ENCODE peak calls at places on chromosomes 7 and 10, in ten cellular contexts. H, N, Z, I, Y, J, L, D, V and U are unnamed samples.
A peak's percentile ranks its signal among the peaks of the same experiment; 100 is the strongest.

GRCh38 chr10:43093423-43094090 is 16.7 kb downstream of the RET start:
- DNase-seq in H (no peak), N (no peak), Z (peak; percentile 44), I (peak; percentile 25), Y (peak; percentile 42), J (no peak), L (no peak), D (no peak), V (peak; percentile 24), U (no peak)

GRCh38 chr7:129786825-129787563 is 165.8 kb downstream of the UBE2H start:
- DNase-seq in H (no peak), N (no peak), Z (peak; percentile 65), I (no peak), Y (peak; percentile 59), J (no peak), L (no peak), D (no peak), V (no peak), U (no peak)

GRCh38 chr10:127012769-127013152 is 107.5 kb downstream of the DOCK1 start:
- DNase-seq in H (no peak), N (peak; percentile 96), Z (peak; percentile 49), I (peak; percentile 91), Y (no peak), J (peak; percentile 88), L (no peak), D (peak; percentile 29), V (no peak), U (peak; percentile 79)

GRCh38 chr10:128050937-128051336 is 75.3 kb downstream of the MKI67 start:
- DNase-seq in H (no peak), N (peak; percentile 52), Z (no peak), I (no peak), Y (no peak), J (no peak), L (no peak), D (peak; percentile 43), V (no peak), U (peak; percentile 38)

GRCh38 chr10:93061594-93062498 is 1.2 kb downstream of the CYP26C1 start:
- DNase-seq in H (no peak), N (no peak), Z (no peak), I (no peak), Y (no peak), J (no peak), L (no peak), D (peak; percentile 33), V (no peak), U (no peak)

GRCh38 chr10:5575482-5576153 is 50.9 kb downstream of the CALML3 start:
- DNase-seq in H (no peak), N (no peak), Z (no peak), I (no peak), Y (no peak), J (peak; percentile 51), L (peak; percentile 49), D (peak; percentile 60), V (no peak), U (peak; percentile 49)

GRCh38 chr7:85150624-85151023 is 36.2 kb downstream of the SEMA3D start:
- DNase-seq in H (no peak), N (no peak), Z (no peak), I (no peak), Y (no peak), J (no peak), L (no peak), D (no peak), V (no peak), U (no peak)

GRCh38 chr7:179209-179681 is 13.1 kb upstream of the FAM20C start:
- DNase-seq in H (no peak), N (no peak), Z (no peak), I (no peak), Y (no peak), J (no peak), L (no peak), D (no peak), V (no peak), U (no peak)

GRCh38 chr7:91313113-91313512 is 48.9 kb downstream of the FZD1 start:
- DNase-seq in H (no peak), N (no peak), Z (no peak), I (no peak), Y (no peak), J (no peak), L (no peak), D (no peak), V (no peak), U (no peak)

GRCh38 chr7:105787071-105787470 is 89.3 kb downstream of the ATXN7L1 start:
- DNase-seq in H (no peak), N (peak; percentile 87), Z (no peak), I (no peak), Y (no peak), J (no peak), L (no peak), D (no peak), V (peak; percentile 34), U (peak; percentile 87)

GRCh38 chr7:14837216-14837615 is 65.3 kb downstream of the DGKB start:
- DNase-seq in H (no peak), N (peak; percentile 33), Z (no peak), I (no peak), Y (no peak), J (no peak), L (no peak), D (no peak), V (no peak), U (no peak)

GRCh38 chr7:112481833-112482669 is 1.3 kb downstream of the LSMEM1 start:
- DNase-seq in H (peak; percentile 95), N (peak; percentile 94), Z (no peak), I (peak; percentile 19), Y (no peak), J (no peak), L (peak; percentile 55), D (peak; percentile 74), V (peak; percentile 77), U (peak; percentile 93)

GRCh38 chr7:140127360-140128127 is 49.2 kb downstream of the KDM7A start:
- DNase-seq in H (no peak), N (no peak), Z (no peak), I (no peak), Y (no peak), J (no peak), L (no peak), D (no peak), V (no peak), U (no peak)

GRCh38 chr10:103765168-103765567 is 90.2 kb downstream of the SH3PXD2A start:
- DNase-seq in H (peak; percentile 43), N (peak; percentile 65), Z (no peak), I (no peak), Y (no peak), J (no peak), L (no peak), D (no peak), V (no peak), U (no peak)

DNA sequence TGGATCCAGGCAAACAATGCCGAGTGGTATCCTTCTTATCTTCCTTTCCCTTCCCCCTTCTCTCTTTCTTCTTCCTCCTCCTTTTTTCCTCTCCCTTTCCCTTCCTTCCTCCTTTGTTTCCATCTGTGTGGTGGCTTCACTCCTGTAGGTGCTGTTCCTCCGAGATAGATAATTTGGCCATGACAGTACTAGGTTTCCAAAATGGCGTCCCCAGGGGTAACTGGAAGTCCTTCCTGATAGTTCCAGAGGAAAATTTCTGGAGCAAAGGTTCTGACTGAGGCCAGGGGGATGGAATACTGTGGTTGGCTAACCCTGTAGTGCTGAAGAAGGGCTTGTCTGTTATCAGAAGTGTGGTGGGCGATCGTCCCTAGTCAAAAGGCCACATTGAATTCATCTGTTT is 52.5 kb upstream of the CCDC6 start:
- DNase-seq in H (no peak), N (no peak), Z (no peak), I (no peak), Y (no peak), J (no peak), L (no peak), D (no peak), V (no peak), U (no peak)
- TF ChIP-seq CTCF in H (no peak), N (no peak), Z (no peak), I (no peak), Y (no peak), J (no peak), L (no peak), D (no peak), V (no peak), U (no peak)

DNA sequence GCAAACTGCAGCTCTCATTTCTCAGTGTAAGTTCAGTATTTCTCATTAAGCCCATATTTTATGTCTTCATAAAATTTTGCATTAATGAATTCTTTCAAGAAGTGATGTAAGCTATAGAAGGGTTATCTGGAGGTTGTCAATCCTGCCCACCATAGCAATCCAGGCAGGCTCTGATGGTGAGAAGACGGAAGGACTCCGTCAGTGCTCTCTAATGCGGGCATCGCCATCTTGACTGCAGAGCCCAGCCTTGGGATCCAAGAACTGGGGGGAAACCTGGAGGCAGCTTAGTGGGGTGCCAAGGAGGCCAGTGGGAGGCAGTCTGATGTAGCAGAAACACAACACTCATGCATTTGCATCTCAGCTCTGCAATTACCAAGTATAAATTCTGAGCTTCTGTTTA is 707.4 kb upstream of the NRP1 start:
- DNase-seq in H (no peak), N (no peak), Z (no peak), I (no peak), Y (no peak), J (no peak), L (no peak), D (no peak), V (no peak), U (no peak)
- TF ChIP-seq CTCF in H (no peak), N (no peak), Z (no peak), I (no peak), Y (no peak), J (no peak), L (no peak), D (no peak), V (no peak), U (no peak)

GRCh38 chr7:82335001-82335400 is 108.6 kb downstream of the CACNA2D1 start:
- DNase-seq in H (no peak), N (no peak), Z (no peak), I (no peak), Y (no peak), J (no peak), L (no peak), D (no peak), V (no peak), U (no peak)

GRCh38 chr7:82330706-82331220 is 112.8 kb downstream of the CACNA2D1 start:
- DNase-seq in H (no peak), N (no peak), Z (no peak), I (no peak), Y (no peak), J (no peak), L (no peak), D (no peak), V (no peak), U (no peak)

GRCh38 chr7:82331234-82331633 is 112.3 kb downstream of the CACNA2D1 start:
- DNase-seq in H (no peak), N (no peak), Z (no peak), I (no peak), Y (no peak), J (no peak), L (no peak), D (no peak), V (no peak), U (no peak)

GRCh38 chr7:82339958-82340357 is 103.6 kb downstream of the CACNA2D1 start:
- DNase-seq in H (no peak), N (no peak), Z (no peak), I (no peak), Y (no peak), J (no peak), L (no peak), D (no peak), V (no peak), U (no peak)

GRCh38 chr7:82335927-82336326 is 107.7 kb downstream of the CACNA2D1 start:
- DNase-seq in H (no peak), N (no peak), Z (peak; percentile 28), I (peak; percentile 30), Y (no peak), J (no peak), L (peak; percentile 16), D (peak; percentile 19), V (peak; percentile 28), U (peak; percentile 1)
- TF ChIP-seq CTCF in H (no peak), N (no peak), Z (no peak), I (no peak), Y (no peak), J (no peak), L (no peak), D (no peak), V (no peak), U (no peak)

GRCh38 chr7:28360739-28361138 is 51.6 kb upstream of the CREB5 start:
- DNase-seq in H (no peak), N (no peak), Z (no peak), I (no peak), Y (no peak), J (no peak), L (no peak), D (no peak), V (no peak), U (no peak)
- TF ChIP-seq CTCF in H (peak; percentile 37), N (no peak), Z (no peak), I (no peak), Y (no peak), J (no peak), L (no peak), D (no peak), V (no peak), U (no peak)